ENCODE peak calls at places on chromosome 12, in six cellular contexts. Z, D, C, T, B and E are unnamed samples.

GRCh38 chr12:28057856-28058615 is 85.5 kb upstream of the PTHLH start:
- DNase-seq in Z (no peak), D (no peak), C (no peak), T (peak), B (no peak), E (no peak)

GRCh38 chr12:83265798-83266197 is 579.1 kb downstream of the TMTC2 start:
- DNase-seq in Z (no peak), D (no peak), C (no peak), T (no peak), B (no peak), E (no peak)

GRCh38 chr12:72286526-72286925 is 14.4 kb downstream of the TRHDE start:
- DNase-seq in Z (no peak), D (no peak), C (no peak), T (no peak), B (no peak), E (no peak)

GRCh38 chr12:27965966-27966365 is 6.6 kb downstream of the PTHLH start:
- DNase-seq in Z (no peak), D (no peak), C (no peak), T (no peak), B (no peak), E (no peak)

GRCh38 chr12:121165316-121165715 is 32.6 kb downstream of the P2RX7 start:
- DNase-seq in Z (peak), D (no peak), C (no peak), T (peak), B (no peak), E (no peak)

GRCh38 chr12:125142601-125143000 is 77.4 kb downstream of the AACS start:
- DNase-seq in Z (no peak), D (no peak), C (no peak), T (no peak), B (no peak), E (no peak)

GRCh38 chr12:54398995-54399793 is 14.7 kb upstream of the ZNF385A start:
- DNase-seq in Z (peak), D (peak), C (peak), T (peak), B (peak), E (peak)

GRCh38 chr12:71973687-71974086 is 35.0 kb downstream of the TPH2 start:
- DNase-seq in Z (no peak), D (no peak), C (no peak), T (no peak), B (no peak), E (no peak)

GRCh38 chr12:46531804-46532203 is 159.2 kb upstream of the SLC38A2 start:
- DNase-seq in Z (no peak), D (no peak), C (no peak), T (no peak), B (no peak), E (no peak)

GRCh38 chr12:69240625-69240984 is 1.2 kb downstream of the CPSF6 start:
- DNase-seq in Z (no peak), D (no peak), C (no peak), T (peak), B (no peak), E (no peak)

GRCh38 chr12:106517314-106517713 is 65.5 kb upstream of the RFX4 start:
- DNase-seq in Z (no peak), D (no peak), C (no peak), T (no peak), B (no peak), E (no peak)

GRCh38 chr12:127271776-127272175 is 995.2 kb upstream of the TMEM132C start:
- DNase-seq in Z (no peak), D (no peak), C (no peak), T (no peak), B (no peak), E (no peak)

GRCh38 chr12:59046763-59047534 is 126.6 kb upstream of the LRIG3 start:
- DNase-seq in Z (no peak), D (no peak), C (no peak), T (peak), B (no peak), E (no peak)

GRCh38 chr12:31849090-31849687 is 110.0 kb upstream of the RESF1 start:
- DNase-seq in Z (no peak), D (no peak), C (no peak), T (peak), B (no peak), E (no peak)

GRCh38 chr12:30613119-30613830 is 82.4 kb downstream of the IPO8 start:
- DNase-seq in Z (no peak), D (no peak), C (no peak), T (peak), B (no peak), E (no peak)

GRCh38 chr12:41819948-41820347 is 324.7 kb downstream of the GXYLT1 start:
- DNase-seq in Z (no peak), D (no peak), C (no peak), T (no peak), B (no peak), E (no peak)

GRCh38 chr12:795305-795704 is 42.9 kb downstream of the WNK1 start:
- DNase-seq in Z (no peak), D (no peak), C (no peak), T (no peak), B (no peak), E (no peak)

GRCh38 chr12:111353026-111353425 is 15.9 kb downstream of the PHETA1 start:
- DNase-seq in Z (no peak), D (no peak), C (no peak), T (no peak), B (no peak), E (peak)

GRCh38 chr12:27344246-27344645 is 11.6 kb downstream of the BMAL2 start:
- DNase-seq in Z (no peak), D (no peak), C (no peak), T (peak), B (no peak), E (no peak)

GRCh38 chr12:132393245-132393795 is 63.9 kb upstream of the GALNT9 start:
- DNase-seq in Z (no peak), D (no peak), C (no peak), T (no peak), B (no peak), E (peak)

GRCh38 chr12:110846615-110847566 is at the start of gene CCDC63:
- DNase-seq in Z (peak), D (no peak), C (no peak), T (no peak), B (peak), E (peak)

GRCh38 chr12:130043685-130044421 is 118.4 kb upstream of the FZD10 start:
- DNase-seq in Z (no peak), D (no peak), C (no peak), T (no peak), B (no peak), E (peak)

GRCh38 chr12:132388379-132389015 is 59.1 kb upstream of the GALNT9 start:
- DNase-seq in Z (no peak), D (no peak), C (no peak), T (no peak), B (no peak), E (peak)

GRCh38 chr12:12560587-12561304 is 1.9 kb downstream of the DUSP16 start:
- DNase-seq in Z (peak), D (peak), C (peak), T (peak), B (no peak), E (no peak)

GRCh38 chr12:6112004-6112403 is 12.5 kb downstream of the VWF start:
- DNase-seq in Z (no peak), D (no peak), C (no peak), T (no peak), B (no peak), E (no peak)

GRCh38 chr12:49059385-49060232 is 985 bp downstream of the KMT2D start:
- DNase-seq in Z (peak), D (no peak), C (no peak), T (peak), B (no peak), E (peak)

GRCh38 chr12:107057071-107057834 is 36.1 kb downstream of the CRY1 start:
- DNase-seq in Z (no peak), D (no peak), C (no peak), T (peak), B (no peak), E (no peak)

GRCh38 chr12:91687052-91688017 is 458.3 kb downstream of the BTG1 start:
- DNase-seq in Z (no peak), D (no peak), C (peak), T (peak), B (no peak), E (no peak)

GRCh38 chr12:76588881-76589565 is 29.5 kb upstream of the OSBPL8 start:
- DNase-seq in Z (no peak), D (no peak), C (no peak), T (peak), B (no peak), E (no peak)

GRCh38 chr12:3697311-3697870 is 55.5 kb downstream of the CRACR2A start:
- DNase-seq in Z (no peak), D (no peak), C (no peak), T (no peak), B (no peak), E (no peak)

DNA sequence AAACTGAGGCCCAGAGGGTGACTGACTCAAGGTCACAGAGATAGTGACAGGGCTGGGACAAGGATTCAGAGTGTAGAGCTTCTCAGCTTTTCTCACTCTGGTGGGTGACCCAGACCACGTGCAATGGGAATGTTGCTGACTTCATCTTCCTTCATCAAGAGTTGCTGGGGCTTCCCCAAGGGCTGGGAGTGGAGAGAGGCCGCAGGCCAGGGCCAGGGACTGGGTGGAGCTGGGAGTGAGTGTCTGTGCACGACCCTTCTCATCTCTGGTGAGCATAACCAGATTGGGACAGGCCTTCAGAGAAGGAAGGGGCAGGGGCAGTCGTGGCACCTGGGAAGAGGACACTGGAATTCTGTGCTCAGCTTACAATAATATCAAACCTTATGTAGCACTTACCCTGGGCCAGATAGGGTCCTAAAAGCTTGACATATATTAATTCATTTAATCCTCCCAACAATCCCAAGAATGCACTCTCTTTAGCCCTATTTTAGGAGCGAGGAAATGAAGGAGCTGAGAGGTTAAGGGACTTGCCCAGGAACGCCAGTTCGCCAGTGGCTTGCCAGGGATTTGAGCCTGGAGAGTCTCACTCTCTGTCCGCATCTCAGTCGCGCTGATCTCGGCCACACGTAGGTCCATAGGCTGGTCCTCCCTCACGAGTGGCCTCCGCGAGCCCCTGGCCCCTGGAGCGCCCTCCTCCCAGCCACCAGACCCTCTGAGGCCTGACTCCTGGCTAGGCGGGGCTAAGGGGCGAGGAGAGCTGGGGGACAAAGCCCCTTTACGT is 15.8 kb downstream of the KRT18 start:
- DNase-seq in Z (peak), D (no peak), C (no peak), T (no peak), B (no peak), E (no peak)
- H3K4me3 ChIP-seq in Z (peak), D (no peak), C (no peak), T (no peak), B (no peak), E (no peak)

DNA sequence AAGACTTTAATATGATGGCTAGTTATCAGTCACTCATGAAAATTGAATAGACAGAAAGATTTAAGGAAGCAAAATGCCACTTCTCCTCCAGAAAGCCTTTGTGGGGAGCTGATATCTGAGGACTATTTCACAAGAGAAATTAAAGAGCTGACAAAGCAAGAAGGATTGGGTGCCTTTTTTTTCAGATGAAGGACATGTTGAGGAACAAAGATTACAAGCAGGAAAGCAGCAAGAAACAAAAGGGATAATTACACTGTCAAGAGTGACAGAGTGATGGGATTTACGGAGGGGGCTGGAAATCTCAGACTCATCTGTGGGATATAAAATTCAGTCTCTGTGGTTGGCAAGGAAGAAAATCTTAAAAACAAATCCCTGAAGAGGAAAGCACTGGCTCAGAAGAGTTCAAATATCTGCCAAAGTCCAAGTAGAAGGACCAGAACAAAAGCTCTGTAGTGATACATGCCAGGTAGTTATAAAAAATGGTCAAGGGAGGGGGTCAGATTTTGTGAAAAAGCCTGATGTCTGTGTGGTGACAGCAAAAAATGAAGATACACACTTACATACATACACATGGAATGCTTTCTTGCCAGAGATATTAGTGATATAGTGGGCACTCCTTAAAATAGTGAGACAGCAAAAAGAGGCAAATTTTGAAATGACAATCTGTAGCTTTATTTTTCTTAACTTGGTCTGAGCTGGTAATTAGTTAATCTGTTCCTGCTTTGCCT is 63.0 kb downstream of the EPS8 start:
- DNase-seq in Z (no peak), D (no peak), C (no peak), T (no peak), B (no peak), E (no peak)
- H3K27ac ChIP-seq in Z (no peak), D (peak), C (no peak), T (no peak), B (no peak), E (no peak)

DNA sequence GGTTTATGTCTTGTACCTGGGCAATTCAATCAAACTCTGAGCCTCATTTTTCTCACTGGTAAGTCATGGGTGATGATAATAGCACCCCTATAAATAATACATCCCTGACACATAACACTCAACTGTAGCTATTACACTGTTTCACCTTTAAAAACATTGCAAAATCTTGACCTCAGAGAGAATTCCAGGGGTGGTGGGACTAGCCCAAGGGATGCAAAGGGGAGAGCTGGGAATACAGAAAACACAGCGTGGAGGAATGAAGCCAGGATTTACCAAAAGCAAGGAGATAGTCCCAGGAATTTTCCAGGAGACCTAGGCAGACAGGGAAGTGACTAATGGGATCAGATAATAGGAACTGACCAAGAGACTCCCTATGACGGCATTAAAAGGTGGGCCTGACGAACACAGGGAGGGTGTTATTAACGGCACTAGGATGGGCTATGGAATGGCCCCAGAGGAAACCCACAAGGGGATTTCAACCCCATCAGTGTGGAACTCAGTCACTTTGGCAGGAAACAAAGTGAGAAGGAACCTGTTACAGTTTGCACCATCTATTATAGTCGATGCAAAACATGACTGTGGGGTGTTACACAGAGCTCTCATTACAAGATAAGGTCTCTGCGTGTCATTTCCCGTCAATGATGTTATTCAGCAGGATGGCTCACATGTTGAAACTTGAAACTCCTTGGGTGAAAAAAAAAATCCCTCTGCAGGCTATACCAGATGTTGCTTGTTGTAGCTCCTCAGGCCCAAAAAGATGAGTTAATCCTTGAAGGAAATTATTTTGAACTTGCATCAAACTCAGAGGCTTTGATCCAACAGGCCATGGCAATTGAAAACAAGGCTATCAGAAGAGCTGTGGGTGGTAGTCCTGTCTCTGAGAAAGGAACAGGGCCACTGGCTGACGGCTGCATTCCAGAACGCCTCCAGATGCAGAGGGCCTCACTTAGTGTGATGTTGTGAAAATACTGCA is 58.7 kb downstream of the DRAM1 start:
- DNase-seq in Z (peak), D (peak), C (no peak), T (peak), B (peak), E (no peak)
- H3K4me3 ChIP-seq in Z (no peak), D (no peak), C (no peak), T (no peak), B (no peak), E (no peak)

GRCh38 chr12:47778842-47779241 is 5.8 kb downstream of the SLC48A1 start:
- DNase-seq in Z (no peak), D (no peak), C (no peak), T (no peak), B (no peak), E (peak)
- H3K27ac ChIP-seq in Z (no peak), D (no peak), C (no peak), T (no peak), B (no peak), E (no peak)

GRCh38 chr12:104466694-104467345 is 10.1 kb downstream of the CHST11 start:
- DNase-seq in Z (no peak), D (no peak), C (no peak), T (no peak), B (no peak), E (no peak)

GRCh38 chr12:104465379-104465778 is 8.6 kb downstream of the CHST11 start:
- DNase-seq in Z (no peak), D (no peak), C (no peak), T (no peak), B (no peak), E (no peak)

GRCh38 chr12:104462931-104463339 is 6.2 kb downstream of the CHST11 start:
- DNase-seq in Z (no peak), D (no peak), C (peak), T (no peak), B (no peak), E (no peak)

GRCh38 chr12:104463371-104463770 is 6.6 kb downstream of the CHST11 start:
- DNase-seq in Z (no peak), D (no peak), C (no peak), T (no peak), B (no peak), E (no peak)

GRCh38 chr12:104464899-104465298 is 8.2 kb downstream of the CHST11 start:
- DNase-seq in Z (no peak), D (no peak), C (no peak), T (no peak), B (no peak), E (no peak)
- H3K4me3 ChIP-seq in Z (no peak), D (no peak), C (peak), T (no peak), B (no peak), E (peak)

DNA sequence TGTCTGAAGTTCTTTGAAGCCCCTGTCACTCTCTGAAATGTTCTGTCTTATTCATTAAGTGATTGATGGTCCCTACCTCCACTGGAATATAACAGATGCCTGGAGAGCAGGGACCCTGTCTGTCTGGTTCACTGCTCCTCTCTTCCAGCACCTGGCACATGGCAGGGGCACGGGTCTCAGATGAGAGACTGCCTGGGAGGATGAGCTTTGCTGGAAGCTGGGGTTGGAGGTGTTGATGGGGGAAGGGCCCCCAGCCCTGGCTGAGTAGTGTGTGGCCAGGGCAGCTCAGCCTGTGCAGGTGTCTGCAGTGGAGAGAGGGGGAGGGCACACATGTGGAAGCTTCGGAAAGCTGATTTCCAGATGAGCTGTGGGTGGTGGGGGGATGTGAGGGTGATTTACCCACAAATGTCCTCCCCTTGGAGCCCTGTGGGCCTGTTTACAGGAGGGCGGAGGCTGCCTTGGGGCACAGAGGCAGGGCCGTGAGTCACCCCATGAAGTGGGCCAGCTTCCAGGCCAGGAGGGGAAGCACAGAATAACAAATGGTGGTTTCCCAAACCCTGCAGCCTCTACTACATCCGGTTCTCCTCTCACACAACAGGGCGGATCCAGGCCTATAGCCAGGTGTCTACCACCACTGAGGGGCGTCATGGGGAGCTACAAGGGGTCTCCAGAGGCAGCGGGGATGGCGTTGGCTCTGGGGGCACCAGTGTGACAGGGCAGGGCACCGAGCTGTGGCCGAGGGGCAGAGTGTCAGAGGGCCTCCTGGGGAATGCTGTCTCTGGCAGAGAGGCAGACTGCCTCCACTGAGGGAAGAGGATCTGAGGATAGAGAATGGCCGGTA is 11.0 kb downstream of the KRT7 start:
- DNase-seq in Z (peak), D (peak), C (peak), T (peak), B (peak), E (peak)
- H3K27ac ChIP-seq in Z (no peak), D (peak), C (no peak), T (peak), B (no peak), E (no peak)

DNA sequence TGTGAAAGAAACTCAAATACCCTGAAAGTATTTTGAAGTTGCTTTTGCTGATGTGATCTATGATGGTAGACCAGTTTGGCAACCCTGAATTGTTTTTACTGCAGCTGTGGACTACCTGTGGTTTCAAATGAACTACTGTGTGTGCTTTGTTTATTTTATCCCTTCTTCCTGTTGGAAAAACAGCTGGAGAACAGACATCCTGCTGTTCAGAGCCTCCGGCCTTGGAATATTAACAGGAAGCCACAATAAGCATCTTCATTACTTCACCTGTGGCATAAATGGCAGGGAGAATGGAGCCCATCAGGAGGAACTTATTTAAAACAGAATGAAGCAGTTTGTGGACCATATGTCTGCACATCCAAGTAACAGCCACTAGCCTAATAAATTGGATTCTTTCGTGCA is 104.8 kb downstream of the DUSP6 start:
- DNase-seq in Z (no peak), D (no peak), C (no peak), T (no peak), B (no peak), E (no peak)
- H3K4me3 ChIP-seq in Z (no peak), D (no peak), C (no peak), T (no peak), B (no peak), E (no peak)